ENCODE peak calls at places on chromosomes 16 and 17, in seven cellular contexts. Q, N, T, W, S, F and M are unnamed samples.

GRCh38 chr16:22360963-22361659 is 13.3 kb downstream of the CDR2 start:
- DNase-seq in Q (no peak), N (no peak), T (no peak), W (peak), S (no peak), F (no peak), M (no peak)

GRCh38 chr17:81868674-81869220 is 2.4 kb downstream of the ARHGDIA start:
- DNase-seq in Q (no peak), N (peak), T (no peak), W (peak), S (peak), F (no peak), M (no peak)

GRCh38 chr16:70725912-70726828 is 40.3 kb upstream of the MTSS2 start:
- DNase-seq in Q (no peak), N (peak), T (no peak), W (no peak), S (no peak), F (no peak), M (no peak)

GRCh38 chr16:57203451-57203850 is 17.3 kb downstream of the RSPRY1 start:
- DNase-seq in Q (no peak), N (no peak), T (no peak), W (no peak), S (no peak), F (no peak), M (no peak)

GRCh38 chr16:22239131-22239805 is 33.2 kb downstream of the EEF2K start:
- DNase-seq in Q (no peak), N (no peak), T (no peak), W (no peak), S (no peak), F (no peak), M (no peak)

GRCh38 chr17:1989135-1989534 is 36.0 kb downstream of the RTN4RL1 start:
- DNase-seq in Q (no peak), N (no peak), T (peak), W (no peak), S (no peak), F (no peak), M (peak)

GRCh38 chr17:80034977-80035686 is 540 bp downstream of the TBC1D16 start:
- DNase-seq in Q (peak), N (peak), T (no peak), W (peak), S (no peak), F (no peak), M (no peak)

GRCh38 chr17:35731932-35732805 is 730 bp downstream of the RASL10B start:
- DNase-seq in Q (no peak), N (no peak), T (no peak), W (no peak), S (peak), F (no peak), M (no peak)

GRCh38 chr17:74368341-74369152 is 1.2 kb downstream of the GPR142 start:
- DNase-seq in Q (peak), N (peak), T (peak), W (peak), S (peak), F (no peak), M (no peak)

GRCh38 chr17:34797724-34798123 is 163.5 kb downstream of the CCT6B start:
- DNase-seq in Q (peak), N (no peak), T (no peak), W (peak), S (no peak), F (no peak), M (no peak)

GRCh38 chr17:31560836-31561235 is 169.4 kb downstream of the RAB11FIP4 start:
- DNase-seq in Q (peak), N (no peak), T (no peak), W (peak), S (no peak), F (no peak), M (no peak)

GRCh38 chr17:8785547-8786412 is 13.4 kb downstream of the MFSD6L start:
- DNase-seq in Q (peak), N (peak), T (peak), W (peak), S (peak), F (peak), M (peak)

GRCh38 chr16:89217388-89218191 is at the start of gene ZNF778:
- DNase-seq in Q (peak), N (peak), T (peak), W (peak), S (peak), F (peak), M (no peak)

GRCh38 chr17:56887552-56888467 is 26.0 kb downstream of the TRIM25 start:
- DNase-seq in Q (no peak), N (no peak), T (no peak), W (no peak), S (no peak), F (no peak), M (no peak)

GRCh38 chr16:53785044-53785443 is 81.1 kb downstream of the FTO start:
- DNase-seq in Q (no peak), N (no peak), T (no peak), W (no peak), S (no peak), F (no peak), M (no peak)

GRCh38 chr16:28067604-28068382 is 4.3 kb upstream of the GSG1L start:
- DNase-seq in Q (no peak), N (no peak), T (no peak), W (peak), S (no peak), F (no peak), M (no peak)

GRCh38 chr17:4785311-4786110 is 653 bp downstream of the VMO1 start:
- DNase-seq in Q (no peak), N (no peak), T (no peak), W (no peak), S (no peak), F (no peak), M (no peak)

GRCh38 chr17:72974605-72975232 is 117.8 kb downstream of the SLC39A11 start:
- DNase-seq in Q (no peak), N (no peak), T (no peak), W (no peak), S (no peak), F (no peak), M (no peak)

GRCh38 chr17:40177275-40177874 is at the start of gene RAPGEFL1:
- DNase-seq in Q (peak), N (peak), T (peak), W (peak), S (peak), F (peak), M (peak)

DNA sequence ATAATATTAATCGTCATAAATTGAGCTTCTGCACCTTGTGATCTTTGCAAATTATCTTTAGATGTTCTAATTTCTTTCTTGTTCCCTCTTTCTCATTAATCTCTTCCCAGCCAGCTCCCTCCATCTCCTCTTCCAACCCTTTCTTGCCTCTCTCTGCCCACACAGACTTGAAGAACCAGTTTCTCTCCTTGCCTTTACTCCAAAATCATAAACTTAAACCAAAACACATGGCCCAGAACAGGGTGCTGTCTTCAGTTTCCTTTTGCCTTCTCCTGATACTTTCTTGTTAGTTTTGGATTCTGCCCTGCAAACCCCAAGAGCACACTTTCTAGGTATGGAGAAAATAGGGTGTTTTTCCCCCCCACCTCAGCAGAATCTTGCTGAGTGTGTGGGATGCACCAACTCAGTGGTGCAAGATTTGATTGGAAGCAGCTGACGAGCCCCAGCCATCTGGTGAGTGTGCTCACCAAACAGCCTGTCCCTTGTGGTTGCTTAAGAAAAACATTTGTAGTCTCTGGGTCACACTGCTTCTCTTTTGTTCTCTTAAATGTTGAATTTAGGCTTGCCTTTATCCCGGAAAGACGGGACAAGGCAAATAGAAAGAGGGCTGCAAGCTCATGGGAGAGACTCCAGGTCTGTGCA is 175.8 kb upstream of the MAF start:
- DNase-seq in Q (no peak), N (no peak), T (peak), W (peak), S (peak), F (no peak), M (no peak)
- H3K27ac ChIP-seq in Q (no peak), N (no peak), T (no peak), W (no peak), S (no peak), F (no peak), M (no peak)

DNA sequence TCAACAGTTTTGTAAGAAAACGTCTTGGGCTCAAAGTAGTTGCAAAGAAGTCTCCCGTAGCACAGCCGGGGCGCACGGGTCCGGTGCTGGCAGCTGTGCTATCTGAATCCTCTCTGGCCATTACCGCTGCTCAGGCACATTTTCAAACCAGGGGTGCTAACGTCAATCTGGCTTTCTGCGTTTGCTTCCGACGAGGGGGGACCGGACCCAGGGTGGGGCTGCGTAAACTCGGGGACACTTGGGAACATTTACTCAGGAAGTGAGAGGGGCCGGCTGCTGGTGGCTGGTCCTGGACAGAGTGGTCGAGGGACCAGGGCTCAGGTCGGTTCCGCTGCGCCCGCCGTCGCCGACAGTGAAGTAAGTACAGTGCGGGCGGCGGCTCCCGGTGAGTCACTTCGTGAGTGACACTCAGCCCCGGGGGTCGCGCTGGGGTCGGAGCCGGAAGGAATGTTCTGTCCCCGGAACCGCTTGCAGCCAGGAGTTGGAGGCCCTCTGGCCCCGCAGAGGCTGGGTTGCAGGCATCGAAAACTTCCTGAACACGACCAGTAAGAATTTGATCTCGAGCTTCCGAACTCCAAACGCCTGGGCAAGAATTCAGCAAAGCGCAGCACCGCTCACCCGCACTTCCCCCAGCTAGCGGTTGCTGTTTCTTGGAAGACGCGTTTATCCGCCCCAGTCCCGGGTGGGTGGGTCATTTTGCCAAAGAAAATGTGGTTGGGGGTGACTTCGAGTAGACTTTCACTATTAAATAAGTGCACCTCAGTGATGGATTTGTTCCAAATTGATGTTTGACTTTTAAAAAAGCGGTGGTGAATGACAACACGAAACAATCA is 1.4 kb upstream of the HS3ST3B1 start:
- DNase-seq in Q (peak), N (peak), T (no peak), W (peak), S (peak), F (peak), M (no peak)
- H3K4me3 ChIP-seq in Q (no peak), N (peak), T (no peak), W (no peak), S (peak), F (peak), M (peak)

GRCh38 chr16:65306722-65307121 is 184.9 kb upstream of the CDH11 start:
- DNase-seq in Q (no peak), N (no peak), T (no peak), W (peak), S (no peak), F (peak), M (no peak)

GRCh38 chr16:65306313-65306712 is 184.4 kb upstream of the CDH11 start:
- DNase-seq in Q (no peak), N (no peak), T (no peak), W (no peak), S (no peak), F (no peak), M (no peak)

GRCh38 chr16:65308506-65308905 is 186.6 kb upstream of the CDH11 start:
- DNase-seq in Q (no peak), N (no peak), T (no peak), W (no peak), S (no peak), F (peak), M (no peak)

GRCh38 chr16:65309294-65309850 is 187.5 kb upstream of the CDH11 start:
- DNase-seq in Q (no peak), N (no peak), T (no peak), W (no peak), S (no peak), F (no peak), M (no peak)

GRCh38 chr16:65305588-65305987 is 183.7 kb upstream of the CDH11 start:
- DNase-seq in Q (no peak), N (no peak), T (no peak), W (peak), S (no peak), F (peak), M (no peak)
- H3K27ac ChIP-seq in Q (no peak), N (no peak), T (no peak), W (no peak), S (no peak), F (no peak), M (no peak)

DNA sequence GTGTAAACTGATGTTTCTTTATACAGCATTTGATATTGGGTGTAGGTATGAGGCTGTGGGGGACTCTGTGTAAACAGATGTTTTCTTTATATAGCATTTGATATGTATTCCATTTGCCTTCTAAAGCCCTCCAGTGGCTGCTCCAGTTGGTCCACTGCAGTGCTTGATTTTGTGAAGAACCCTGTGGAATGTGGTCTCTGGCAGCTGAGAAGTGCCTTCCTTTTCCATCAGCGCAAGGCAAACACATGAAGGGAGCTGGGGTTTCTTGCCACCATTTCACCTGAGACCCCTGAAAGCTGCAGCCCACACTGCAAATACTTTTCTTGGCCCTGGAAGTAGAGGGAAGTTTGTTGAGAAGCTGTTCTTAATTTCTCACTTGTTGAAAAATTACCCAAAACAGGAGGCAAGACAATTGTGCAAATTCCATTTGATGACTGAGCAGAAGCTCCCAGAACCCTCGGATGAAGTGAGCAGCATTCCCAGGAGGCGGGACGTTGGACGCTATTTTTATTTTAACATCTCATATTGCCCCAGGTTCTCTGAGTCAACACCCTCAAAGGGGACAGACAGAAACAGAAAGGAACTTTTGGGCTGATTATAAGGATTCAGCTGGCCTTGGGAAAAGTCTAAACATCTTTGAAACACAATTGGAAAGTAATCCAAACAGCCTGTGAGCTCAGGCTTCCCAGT is 158.5 kb upstream of the RPH3AL start:
- DNase-seq in Q (no peak), N (no peak), T (peak), W (no peak), S (no peak), F (no peak), M (no peak)
- H3K4me3 ChIP-seq in Q (no peak), N (no peak), T (no peak), W (no peak), S (no peak), F (no peak), M (no peak)

GRCh38 chr16:84795338-84796053 is 24.3 kb upstream of the CRISPLD2 start:
- DNase-seq in Q (peak), N (no peak), T (peak), W (peak), S (peak), F (peak), M (peak)
- H3K27ac ChIP-seq in Q (no peak), N (peak), T (peak), W (no peak), S (peak), F (peak), M (peak)

GRCh38 chr16:75532791-75533190 is 3.1 kb downstream of the CHST5 start:
- DNase-seq in Q (no peak), N (peak), T (no peak), W (no peak), S (no peak), F (no peak), M (no peak)

GRCh38 chr16:75534560-75535205 is 1.2 kb downstream of the CHST5 start:
- DNase-seq in Q (no peak), N (peak), T (no peak), W (no peak), S (no peak), F (no peak), M (no peak)

GRCh38 chr16:75537795-75538194 is 1.9 kb upstream of the CHST5 start:
- DNase-seq in Q (no peak), N (no peak), T (no peak), W (no peak), S (no peak), F (no peak), M (no peak)

GRCh38 chr16:75535901-75536300 is at the start of gene CHST5:
- DNase-seq in Q (no peak), N (peak), T (no peak), W (no peak), S (no peak), F (no peak), M (no peak)

GRCh38 chr16:75535211-75535843 is 581 bp downstream of the CHST5 start:
- DNase-seq in Q (no peak), N (peak), T (no peak), W (no peak), S (no peak), F (no peak), M (no peak)
- H3K4me3 ChIP-seq in Q (no peak), N (no peak), T (no peak), W (no peak), S (no peak), F (no peak), M (peak)

DNA sequence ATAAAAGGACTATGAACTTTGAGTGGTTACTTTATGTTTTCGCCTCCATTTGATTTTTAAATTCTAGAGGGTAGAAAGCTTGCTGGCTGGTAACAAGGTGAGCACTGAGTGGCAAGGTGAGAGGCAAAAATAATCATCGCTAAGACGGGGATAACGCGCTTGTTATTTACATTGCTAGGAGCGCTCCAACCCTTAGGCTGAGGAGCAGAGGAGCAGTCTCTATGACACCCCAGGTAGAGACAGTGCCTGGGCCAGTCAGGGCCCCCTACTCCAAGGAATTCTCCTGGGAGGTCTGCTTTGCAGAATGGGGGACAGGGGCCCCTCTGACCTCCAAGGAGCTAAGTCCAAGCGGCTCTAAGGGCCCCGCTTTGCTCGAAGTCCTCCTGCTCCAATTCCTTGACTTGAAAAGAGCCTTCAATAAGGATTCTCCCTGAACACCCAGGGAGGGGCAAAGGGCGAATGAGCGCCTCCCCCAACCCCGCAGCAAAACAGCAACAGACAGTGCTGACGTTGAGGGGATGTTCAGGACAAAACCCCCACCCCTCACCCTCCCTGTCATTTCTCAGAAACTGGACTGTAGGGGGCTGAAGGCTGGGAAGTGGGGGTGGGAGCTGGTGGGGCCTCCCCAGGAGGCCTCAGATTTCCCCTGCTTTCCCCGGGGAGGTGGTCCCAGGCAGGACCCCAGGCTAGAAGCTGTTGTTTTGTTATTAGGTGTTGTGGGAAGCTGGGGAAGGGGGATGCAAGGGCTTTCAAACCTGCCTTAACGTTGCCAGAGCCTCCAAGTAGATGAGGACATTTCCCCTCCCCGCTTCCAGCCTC is 10.2 kb upstream of the FOXF1 start:
- DNase-seq in Q (no peak), N (no peak), T (no peak), W (no peak), S (no peak), F (no peak), M (no peak)
- H3K27ac ChIP-seq in Q (no peak), N (peak), T (no peak), W (no peak), S (no peak), F (peak), M (no peak)

GRCh38 chr17:65057520-65058075 is 1.1 kb upstream of the GNA13 start:
- DNase-seq in Q (no peak), N (no peak), T (no peak), W (peak), S (no peak), F (no peak), M (no peak)
- H3K4me3 ChIP-seq in Q (no peak), N (peak), T (peak), W (no peak), S (no peak), F (peak), M (peak)